ENCODE peak calls at places on chromosomes 12 and 14, in five cellular contexts. N is NCI-H1417; G is EL; X is body of pancreas; U is activated CD4-positive, alpha-beta T cell treated with anti-CD3 and anti-CD28 coated beads, Interleukin-2, amount 50 U/mL, for 4 hours. J is an unnamed sample.

GRCh38 chr14:29353473-29353872 is 574.2 kb downstream of the PRKD1 start:
- DNase-seq in N (no peak), G (no peak), X (no peak), U (no peak), J (no peak)

GRCh38 chr12:5884846-5885245 is 60.2 kb downstream of the ANO2 start:
- DNase-seq in N (no peak), G (no peak), X (no peak), U (no peak), J (no peak)

GRCh38 chr14:68547305-68548193 is 245.3 kb downstream of the ZFP36L1 start:
- DNase-seq in N (no peak), G (peak), X (peak), U (no peak), J (peak)

GRCh38 chr14:69291891-69292586 is 32.1 kb downstream of the GALNT16 start:
- DNase-seq in N (no peak), G (peak), X (no peak), U (no peak), J (no peak)

GRCh38 chr12:62434504-62435336 is 31.9 kb upstream of the MON2 start:
- DNase-seq in N (peak), G (peak), X (peak), U (no peak), J (no peak)

GRCh38 chr14:67493092-67493717 is 4.7 kb upstream of the TMEM229B start:
- DNase-seq in N (no peak), G (no peak), X (no peak), U (no peak), J (no peak)

GRCh38 chr12:105040476-105040875 is 43.8 kb downstream of the ALDH1L2 start:
- DNase-seq in N (peak), G (no peak), X (no peak), U (no peak), J (no peak)

GRCh38 chr14:85587152-85587697 is 57.3 kb downstream of the FLRT2 start:
- DNase-seq in N (no peak), G (peak), X (no peak), U (no peak), J (no peak)

GRCh38 chr12:18306311-18306710 is 45.0 kb downstream of the PIK3C2G start:
- DNase-seq in N (no peak), G (no peak), X (no peak), U (no peak), J (no peak)

GRCh38 chr14:75339059-75339458 is 60.4 kb downstream of the FOS start:
- DNase-seq in N (no peak), G (peak), X (no peak), U (no peak), J (no peak)

GRCh38 chr14:63874223-63874622 is 21.4 kb downstream of the SYNE2 start:
- DNase-seq in N (peak), G (no peak), X (no peak), U (no peak), J (no peak)

GRCh38 chr14:95770777-95771176 is 56.9 kb upstream of the TCL1A start:
- DNase-seq in N (peak), G (peak), X (peak), U (no peak), J (no peak)

GRCh38 chr12:92055877-92056276 is 89.8 kb downstream of the BTG1 start:
- DNase-seq in N (peak), G (no peak), X (peak), U (peak), J (no peak)

GRCh38 chr12:56630180-56630632 is at the start of gene BAZ2A:
- DNase-seq in N (peak), G (peak), X (peak), U (peak), J (peak)

GRCh38 chr12:93006655-93007208 is 77.6 kb upstream of the EEA1 start:
- DNase-seq in N (no peak), G (no peak), X (no peak), U (no peak), J (no peak)

GRCh38 chr12:114744696-114745095 is 60.7 kb upstream of the TBX3 start:
- DNase-seq in N (no peak), G (peak), X (no peak), U (no peak), J (peak)

GRCh38 chr12:111753144-111753881 is 13.4 kb upstream of the ALDH2 start:
- DNase-seq in N (peak), G (peak), X (peak), U (no peak), J (peak)

GRCh38 chr12:64256166-64256800 is 34.2 kb upstream of the KICS2 start:
- DNase-seq in N (peak), G (peak), X (no peak), U (no peak), J (no peak)

GRCh38 chr14:89500303-89500702 is 83.3 kb upstream of the FOXN3 start:
- DNase-seq in N (no peak), G (no peak), X (no peak), U (no peak), J (no peak)

J was measured in sigmoid colon.